ENCODE peak calls at places on chromosomes 13 and 19, in four cellular contexts. V, C, W and I are unnamed samples.

GRCh38 chr13:90526711-90527110 is 820.8 kb upstream of the MIR17HG start:
- DNase-seq in W (no peak), C (no peak), V (no peak), I (no peak)

GRCh38 chr13:20489185-20489820 is 36.4 kb downstream of the CRYL1 start:
- DNase-seq in V (no peak), C (no peak), W (no peak), I (no peak)

GRCh38 chr19:33815410-33816340 is 19.0 kb downstream of the KCTD15 start:
- DNase-seq in W (no peak), C (no peak), V (no peak), I (peak)

GRCh38 chr19:29714953-29715694 is at the start of gene C19orf12:
- DNase-seq in C (peak), W (peak), V (no peak), I (peak)

GRCh38 chr13:52002361-52002760 is 8.9 kb downstream of the ATP7B start:
- DNase-seq in C (no peak), W (no peak), V (no peak), I (no peak)

GRCh38 chr13:102707465-102707864 is 12.6 kb upstream of the METTL21C start:
- DNase-seq in V (no peak), W (no peak), C (no peak), I (peak)

GRCh38 chr19:39408392-39409206 is 2.0 kb downstream of the ZFP36 start:
- DNase-seq in C (no peak), V (no peak), W (no peak), I (no peak)

GRCh38 chr19:7397687-7398086 is 49.0 kb downstream of the ARHGEF18 start:
- DNase-seq in C (peak), V (no peak), W (no peak), I (no peak)

GRCh38 chr13:24995225-24995804 is 100.6 kb upstream of the PABPC3 start:
- DNase-seq in W (peak), V (no peak), C (peak), I (peak)

GRCh38 chr13:79481685-79482052 is 714 bp downstream of the NDFIP2 start:
- DNase-seq in V (no peak), W (peak), C (no peak), I (peak)

GRCh38 chr19:16111909-16112752 is 442 bp downstream of the RAB8A start:
- DNase-seq in W (no peak), V (no peak), C (no peak), I (no peak)

GRCh38 chr13:113989585-113990300 is 15.9 kb upstream of the C13orf46 start:
- DNase-seq in V (no peak), W (no peak), C (no peak), I (no peak)

GRCh38 chr13:111437417-111437816 is 117.0 kb downstream of the TEX29 start:
- DNase-seq in C (no peak), V (no peak), W (no peak), I (no peak)

GRCh38 chr13:71339736-71340135 is 527.3 kb downstream of the DACH1 start:
- DNase-seq in V (no peak), C (no peak), W (no peak), I (no peak)

GRCh38 chr19:7868326-7868670 is 5.9 kb downstream of the PRR36 start:
- DNase-seq in C (no peak), V (no peak), W (peak), I (no peak)

GRCh38 chr13:76799696-76800095 is 86.5 kb downstream of the KCTD12 start:
- DNase-seq in C (no peak), W (no peak), V (no peak), I (no peak)

GRCh38 chr19:57850553-57851017 is 926 bp downstream of the ZNF587 start:
- DNase-seq in W (peak), C (peak), V (no peak), I (peak)

GRCh38 chr19:43469160-43469480 is 3.7 kb upstream of the LYPD3 start:
- DNase-seq in W (no peak), V (no peak), C (peak), I (no peak)

GRCh38 chr19:28420731-28421550 is 792.0 kb downstream of the UQCRFS1 start:
- DNase-seq in V (no peak), C (no peak), W (no peak), I (no peak)

GRCh38 chr19:53985863-53986262 is 5.6 kb upstream of the CACNG6 start:
- DNase-seq in C (no peak), V (no peak), W (no peak), I (no peak)

GRCh38 chr19:22354665-22355064 is 67.5 kb downstream of the ZNF98 start:
- DNase-seq in W (no peak), V (no peak), C (no peak), I (no peak)

GRCh38 chr13:74758188-74758587 is 624.0 kb upstream of the KLF12 start:
- DNase-seq in W (no peak), C (no peak), V (no peak), I (no peak)
- TF ChIP-seq FOXM1 in W (no peak), C (no peak), V (no peak), I (no peak)

DNA sequence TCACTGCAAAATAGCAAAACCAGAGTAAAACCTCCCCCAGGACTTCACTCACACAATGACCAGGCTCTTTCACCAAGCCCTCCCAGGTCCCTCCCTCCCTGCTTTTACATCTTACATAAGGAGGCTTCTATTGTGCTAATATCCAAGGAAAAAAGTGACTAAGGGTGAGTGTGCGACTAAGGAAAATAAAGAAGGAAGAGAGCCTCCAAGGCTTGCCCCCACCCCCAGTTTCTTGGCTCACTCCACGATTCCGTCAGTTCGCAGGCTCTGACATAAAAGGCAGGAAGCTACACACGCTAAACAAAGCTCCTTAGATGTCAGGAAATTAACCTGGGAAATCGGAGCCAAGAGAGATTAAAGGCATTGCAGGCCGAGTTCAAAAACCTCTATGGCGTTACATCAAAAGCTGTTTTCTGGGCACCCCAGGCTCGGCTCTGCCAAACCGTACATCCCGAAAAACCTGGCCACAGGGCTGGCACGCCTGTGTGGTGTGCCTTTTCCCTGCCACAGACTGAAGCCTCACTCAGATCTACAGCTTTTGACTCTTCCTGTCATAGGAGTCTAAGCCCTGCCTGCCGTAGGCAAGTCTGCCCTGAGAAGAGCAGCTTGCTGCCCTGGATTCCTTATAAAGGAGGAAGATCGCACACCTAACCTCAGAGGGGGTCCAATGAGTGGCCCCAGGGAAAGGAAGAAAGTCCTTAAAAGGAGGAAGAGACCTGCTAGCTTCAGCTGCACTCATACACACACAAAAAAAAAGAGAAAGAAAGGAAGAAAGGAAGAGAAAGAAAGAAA is 67.0 kb upstream of the SERP2 start:
- DNase-seq in W (no peak), C (no peak), V (no peak), I (no peak)
- TF ChIP-seq EP300 in W (no peak), C (no peak), V (no peak), I (peak)

GRCh38 chr19:38252935-38253691 is 3.1 kb downstream of the PPP1R14A start:
- DNase-seq in C (no peak), W (no peak), V (no peak), I (peak)

GRCh38 chr19:38250428-38250820 is 5.8 kb downstream of the PPP1R14A start:
- DNase-seq in W (no peak), V (no peak), C (no peak), I (no peak)

GRCh38 chr19:38251564-38252051 is 4.6 kb downstream of the PPP1R14A start:
- DNase-seq in C (no peak), W (no peak), V (no peak), I (no peak)

GRCh38 chr19:38252385-38252784 is 3.8 kb downstream of the PPP1R14A start:
- DNase-seq in V (no peak), C (no peak), W (no peak), I (no peak)

GRCh38 chr19:38250821-38251563 is 5.2 kb downstream of the PPP1R14A start:
- DNase-seq in C (peak), W (no peak), V (no peak), I (no peak)
- TF ChIP-seq FOXM1 in C (no peak), W (no peak), V (no peak), I (no peak)

GRCh38 chr19:4246767-4247593 is at the start of gene YJU2:
- DNase-seq in W (peak), V (peak), C (peak), I (peak)
- TF ChIP-seq EP300 in W (no peak), V (no peak), C (no peak), I (peak)

GRCh38 chr19:55601127-55601526 is 1.0 kb downstream of the ZNF524 start:
- DNase-seq in V (no peak), W (no peak), C (no peak), I (no peak)
- TF ChIP-seq FOXM1 in V (no peak), W (no peak), C (no peak), I (no peak)

GRCh38 chr19:32018014-32018413 is 327.4 kb upstream of the ZNF507 start:
- DNase-seq in W (no peak), C (no peak), V (no peak), I (no peak)
- TF ChIP-seq EP300 in W (no peak), C (no peak), V (no peak), I (no peak)

DNA sequence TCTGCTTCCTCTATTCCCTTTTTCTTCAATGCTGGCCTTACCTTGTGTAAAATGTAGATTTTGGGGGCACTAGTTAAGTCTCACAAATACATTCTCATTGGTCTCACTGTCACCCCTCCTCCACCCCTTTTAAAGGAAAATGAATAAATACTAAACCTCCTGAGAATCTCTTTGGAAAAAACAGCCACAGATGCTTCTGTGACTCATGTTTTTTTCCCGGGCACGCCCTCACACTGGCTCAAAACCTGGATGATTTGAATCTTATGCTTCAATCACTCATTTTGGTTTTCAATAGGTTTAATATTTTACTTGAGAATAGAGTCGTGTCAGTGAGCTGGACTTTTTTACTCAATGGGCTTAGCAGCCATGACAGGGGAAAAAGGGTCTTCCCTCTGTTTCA is 66.0 kb upstream of the MED4 start:
- DNase-seq in V (no peak), C (no peak), W (no peak), I (no peak)
- TF ChIP-seq FOXM1 in V (no peak), C (no peak), W (no peak), I (no peak)

GRCh38 chr13:110405597-110406450 is 98.7 kb downstream of the COL4A2 start:
- DNase-seq in V (no peak), W (no peak), C (no peak), I (no peak)
- TF ChIP-seq EP300 in V (no peak), W (no peak), C (no peak), I (no peak)

GRCh38 chr13:30113983-30114491 is 193.3 kb downstream of the KATNAL1 start:
- DNase-seq in W (peak), C (peak), V (no peak), I (no peak)
- TF ChIP-seq FOXM1 in W (no peak), C (no peak), V (no peak), I (no peak)

GRCh38 chr19:1153891-1154730 is 20.0 kb downstream of the SBNO2 start:
- DNase-seq in C (no peak), V (no peak), W (no peak), I (no peak)

GRCh38 chr19:1151037-1151716 is 22.9 kb downstream of the SBNO2 start:
- DNase-seq in V (no peak), C (no peak), W (no peak), I (no peak)

GRCh38 chr19:1150333-1151036 is 23.6 kb downstream of the SBNO2 start:
- DNase-seq in C (no peak), V (no peak), W (no peak), I (no peak)

GRCh38 chr19:1149259-1150045 is 24.6 kb downstream of the SBNO2 start:
- DNase-seq in W (no peak), C (no peak), V (no peak), I (no peak)

DNA sequence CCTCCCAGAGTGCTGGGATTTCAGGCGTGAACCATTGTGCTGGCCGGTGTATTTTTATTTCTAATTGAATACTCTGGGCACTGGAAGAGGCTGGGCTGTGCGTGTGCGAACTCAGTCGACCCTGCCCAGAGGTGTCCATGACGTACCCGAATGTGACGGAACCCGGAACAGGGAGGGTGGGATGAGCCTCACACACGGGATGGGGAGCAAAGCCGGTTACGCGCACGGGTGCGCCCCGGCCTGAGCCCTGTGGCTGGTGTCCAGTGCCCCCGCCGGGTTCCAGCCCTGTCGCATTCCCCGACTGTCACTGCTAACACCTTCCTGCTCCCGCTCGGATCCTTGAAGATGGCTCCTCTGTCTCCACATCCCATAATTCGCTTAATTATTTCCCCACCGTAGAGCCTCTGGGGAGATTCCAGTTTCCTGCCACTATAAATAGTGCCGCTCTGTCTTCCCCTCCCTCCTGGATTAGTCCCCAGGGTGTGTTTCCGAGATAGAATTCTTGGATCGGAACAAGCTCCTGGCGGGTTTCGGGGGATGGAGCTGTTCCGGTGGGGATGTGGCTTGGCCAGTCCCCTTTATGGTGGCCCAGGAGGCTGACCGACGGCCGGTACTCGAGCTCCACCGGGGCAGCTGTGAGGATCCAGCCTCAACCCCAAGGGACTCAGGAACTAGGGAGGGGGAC is 22.0 kb downstream of the SBNO2 start:
- DNase-seq in C (no peak), W (no peak), V (no peak), I (no peak)
- TF ChIP-seq EP300 in C (no peak), W (no peak), V (no peak), I (no peak)